ENCODE peak calls at places on chromosomes 3 and 15, in seven cellular contexts. J is stimulated activated CD4-positive, alpha-beta T cell treated with anti-CD3 and anti-CD28 coated beads, Interleukin-1b, Interleukin-23, amount 100 ng/mL, for 24 hours; R is mesendoderm; C is activated CD8-positive, alpha-beta memory T cell treated with anti-CD3 and anti-CD28 coated beads, Interleukin-2, amount 10 ng/mL, durations not matched to agents 7 days and 5 days; E is A549; M is AG08396; O is Calu3. D is an unnamed sample.

GRCh38 chr3:168885028-168885427 is 778.5 kb downstream of the MECOM start:
- DNase-seq in M (peak), J (no peak), E (no peak), R (no peak), C (no peak), O (no peak), D (no peak)

GRCh38 chr3:55330756-55331155 is 156.3 kb downstream of the WNT5A start:
- DNase-seq in E (no peak), M (no peak), O (no peak), J (no peak), C (no peak), R (peak), D (no peak)

GRCh38 chr3:49903451-49904424 is at the start of gene MST1R:
- DNase-seq in M (peak), E (peak), R (peak), C (peak), J (peak), O (peak), D (peak)

GRCh38 chr15:90307661-90308060 is 42.2 kb downstream of the NGRN start:
- DNase-seq in E (no peak), R (no peak), J (no peak), C (peak), M (no peak), O (no peak), D (no peak)

GRCh38 chr15:71278989-71279756 is 163.9 kb downstream of the THSD4 start:
- DNase-seq in R (no peak), E (peak), O (peak), J (no peak), M (peak), C (no peak), D (peak)

GRCh38 chr15:33587773-33588172 is 277.0 kb downstream of the RYR3 start:
- DNase-seq in M (no peak), C (no peak), O (no peak), J (no peak), E (no peak), R (peak), D (no peak)

GRCh38 chr3:71102111-71103039 is 481.2 kb downstream of the FOXP1 start:
- DNase-seq in E (no peak), C (no peak), M (peak), O (no peak), R (no peak), J (no peak), D (no peak)

GRCh38 chr3:60431599-60431958 is 819.7 kb downstream of the FHIT start:
- DNase-seq in O (peak), R (peak), M (no peak), J (no peak), E (no peak), C (no peak), D (no peak)

D was measured in colonic mucosa.